ENCODE peak calls at places on chromosomes 7 and 10, in five cellular contexts. D is gastrocnemius medialis; B is head of caudate nucleus; S is neuronal stem cell; O is naive thymus-derived CD8-positive, alpha-beta T cell. I is an unnamed sample.

GRCh38 chr10:93300981-93301380 is 181.2 kb downstream of the MYOF start:
- DNase-seq in D (no peak), B (no peak), S (no peak), O (no peak), I (no peak)

GRCh38 chr10:16741540-16741939 is 75.7 kb downstream of the RSU1 start:
- DNase-seq in D (no peak), B (no peak), S (no peak), O (no peak), I (no peak)

GRCh38 chr10:61902448-61903183 is 1.1 kb downstream of the ARID5B start:
- DNase-seq in D (peak; percentile 21), B (peak; percentile 65), S (peak; percentile 43), O (peak; percentile 11), I (peak; percentile 44)

GRCh38 chr7:117014673-117015133 is 61.4 kb downstream of the ST7 start:
- DNase-seq in D (peak; percentile 42), B (peak; percentile 57), S (no peak), O (no peak), I (no peak)

GRCh38 chr10:117398014-117398413 is 22.8 kb upstream of the PDZD8 start:
- DNase-seq in D (no peak), B (no peak), S (no peak), O (no peak), I (no peak)

GRCh38 chr7:80760292-80760691 is 121.8 kb downstream of the CD36 start:
- DNase-seq in D (no peak), B (no peak), S (no peak), O (no peak), I (no peak)

GRCh38 chr10:119360181-119360921 is 153.0 kb downstream of the GRK5 start:
- DNase-seq in D (no peak), B (no peak), S (no peak), O (no peak), I (no peak)

GRCh38 chr7:25091757-25092156 is 33.3 kb downstream of the CYCS start:
- DNase-seq in D (no peak), B (no peak), S (no peak), O (no peak), I (no peak)

GRCh38 chr7:132112111-132112510 is 464.2 kb downstream of the PLXNA4 start:
- DNase-seq in D (no peak), B (no peak), S (no peak), O (no peak), I (no peak)

GRCh38 chr7:4755045-4755444 is 20.4 kb upstream of the AP5Z1 start:
- DNase-seq in D (no peak), B (no peak), S (no peak), O (no peak), I (no peak)

GRCh38 chr10:102067091-102067916 is 2.2 kb downstream of the HPS6 start:
- DNase-seq in D (no peak), B (no peak), S (no peak), O (no peak), I (no peak)

GRCh38 chr10:114289096-114289436 is 50.0 kb downstream of the VWA2 start:
- DNase-seq in D (no peak), B (no peak), S (no peak), O (no peak), I (no peak)

GRCh38 chr7:30974605-30975256 is 11.0 kb downstream of the GHRHR start:
- DNase-seq in D (no peak), B (no peak), S (peak; percentile 58), O (no peak), I (no peak)

GRCh38 chr10:115829501-115830215 is 443.3 kb downstream of the GFRA1 start:
- DNase-seq in D (no peak), B (no peak), S (no peak), O (no peak), I (no peak)

GRCh38 chr7:36962367-36962766 is 238.1 kb upstream of the AOAH start:
- DNase-seq in D (no peak), B (no peak), S (no peak), O (no peak), I (no peak)

GRCh38 chr10:74156919-74157289 is 5.9 kb downstream of the ADK start:
- DNase-seq in D (peak; percentile 49), B (no peak), S (no peak), O (no peak), I (no peak)

GRCh38 chr10:124903119-124903518 is 38.8 kb upstream of the ZRANB1 start:
- DNase-seq in D (no peak), B (no peak), S (no peak), O (no peak), I (no peak)

GRCh38 chr7:26172048-26172447 is 20.1 kb downstream of the NFE2L3 start:
- DNase-seq in D (no peak), B (no peak), S (no peak), O (no peak), I (no peak)

GRCh38 chr7:118731854-118732253 is 507.4 kb downstream of the ANKRD7 start:
- DNase-seq in D (no peak), B (no peak), S (no peak), O (no peak), I (no peak)

GRCh38 chr10:15472431-15473400 is 101.6 kb upstream of the FAM171A1 start:
- DNase-seq in D (no peak), B (no peak), S (no peak), O (no peak), I (no peak)

GRCh38 chr10:79019441-79019840 is 49.3 kb upstream of the ZMIZ1 start:
- DNase-seq in D (peak; percentile 6), B (no peak), S (no peak), O (no peak), I (no peak)

GRCh38 chr10:95605163-95605562 is 44.0 kb upstream of the SORBS1 start:
- DNase-seq in D (no peak), B (no peak), S (no peak), O (no peak), I (no peak)

GRCh38 chr10:22710139-22710745 is 4.1 kb downstream of the PIP4K2A start:
- DNase-seq in D (no peak), B (no peak), S (no peak), O (no peak), I (no peak)

GRCh38 chr10:481636-482035 is 207.8 kb downstream of the DIP2C start:
- DNase-seq in D (no peak), B (no peak), S (no peak), O (no peak), I (no peak)

GRCh38 chr7:20279979-20280378 is 50.7 kb upstream of the ITGB8 start:
- DNase-seq in D (no peak), B (no peak), S (no peak), O (no peak), I (no peak)

GRCh38 chr7:29350351-29350750 is 155.8 kb downstream of the CHN2 start:
- DNase-seq in D (no peak), B (no peak), S (no peak), O (no peak), I (no peak)

GRCh38 chr10:96758423-96758822 is 38.1 kb upstream of the PIK3AP1 start:
- DNase-seq in D (no peak), B (peak; percentile 11), S (no peak), O (no peak), I (peak; percentile 76)

GRCh38 chr7:46178685-46179084 is 257.6 kb upstream of the IGFBP3 start:
- DNase-seq in D (no peak), B (no peak), S (no peak), O (no peak), I (no peak)

GRCh38 chr7:405489-406211 is 114.0 kb downstream of the PDGFA start:
- DNase-seq in D (no peak), B (no peak), S (peak; percentile 31), O (no peak), I (no peak)

GRCh38 chr10:88651131-88651541 is 13.1 kb upstream of the LIPF start:
- DNase-seq in D (no peak), B (no peak), S (no peak), O (no peak), I (no peak)

GRCh38 chr10:100192350-100192749 is 6.5 kb upstream of the ERLIN1 start:
- DNase-seq in D (peak; percentile 19), B (no peak), S (no peak), O (no peak), I (no peak)

GRCh38 chr7:47465191-47465590 is 116.7 kb downstream of the TNS3 start:
- DNase-seq in D (peak; percentile 72), B (no peak), S (no peak), O (no peak), I (no peak)

GRCh38 chr7:98300595-98301372 is 19.3 kb downstream of the BRI3 start:
- DNase-seq in D (no peak), B (no peak), S (no peak), O (no peak), I (no peak)

GRCh38 chr7:92830532-92831110 is 5.8 kb downstream of the CDK6 start:
- DNase-seq in D (no peak), B (no peak), S (no peak), O (no peak), I (no peak)

GRCh38 chr10:60954045-60954444 is 10.1 kb upstream of the RHOBTB1 start:
- DNase-seq in D (no peak), B (no peak), S (no peak), O (no peak), I (no peak)

GRCh38 chr7:135843214-135843613 is 94.6 kb upstream of the FAM180A start:
- DNase-seq in D (no peak), B (no peak), S (no peak), O (no peak), I (no peak)